ENCODE peak calls at places on chromosomes 3 and 15, in seven cellular contexts. J is posterior cingulate gyrus; K is activated CD8-positive, alpha-beta T cell treated with anti-CD3 and anti-CD28 coated beads, Interleukin-2, amount 10 ng/mL, durations not matched to agents 7 days and 5 days; R is Karpas-422; T is NCI-H1048; B is fibroblast of the aortic adventitia; M is NCI-H146. Z is an unnamed sample.

GRCh38 chr3:29282431-29283296 is 1.8 kb downstream of the RBMS3 start:
- DNase-seq in J (no peak), K (no peak), R (no peak), T (no peak), B (peak), M (no peak), Z (peak)

GRCh38 chr15:78396976-78397375 is 41.0 kb upstream of the IREB2 start:
- DNase-seq in J (no peak), K (no peak), R (no peak), T (no peak), B (peak), M (no peak), Z (peak)

GRCh38 chr3:13015286-13016082 is 57.7 kb downstream of the IQSEC1 start:
- DNase-seq in J (no peak), K (peak), R (no peak), T (no peak), B (no peak), M (peak), Z (no peak)

GRCh38 chr3:52620580-52620979 is 65.1 kb downstream of the PBRM1 start:
- DNase-seq in J (no peak), K (no peak), R (no peak), T (no peak), B (no peak), M (no peak), Z (no peak)

GRCh38 chr3:169362261-169362660 is 301.3 kb downstream of the MECOM start:
- DNase-seq in J (no peak), K (no peak), R (no peak), T (no peak), B (peak), M (no peak), Z (no peak)

GRCh38 chr15:90814193-90814811 is 54.1 kb upstream of the FURIN start:
- DNase-seq in J (peak), K (no peak), R (no peak), T (no peak), B (no peak), M (no peak), Z (no peak)

GRCh38 chr3:143081844-143082778 is 37.5 kb upstream of the CHST2 start:
- DNase-seq in J (no peak), K (no peak), R (peak), T (no peak), B (no peak), M (no peak), Z (no peak)

GRCh38 chr3:43338295-43338694 is 52.0 kb downstream of the SNRK start:
- DNase-seq in J (no peak), K (no peak), R (no peak), T (no peak), B (peak), M (no peak), Z (no peak)

GRCh38 chr3:121883507-121883906 is 10.7 kb upstream of the SLC15A2 start:
- DNase-seq in J (no peak), K (no peak), R (peak), T (no peak), B (peak), M (peak), Z (peak)

GRCh38 chr3:11555823-11556222 is 87.9 kb downstream of the VGLL4 start:
- DNase-seq in J (peak), K (no peak), R (no peak), T (no peak), B (no peak), M (no peak), Z (no peak)

GRCh38 chr15:69576035-69576526 is 123.5 kb downstream of the RPLP1 start:
- DNase-seq in J (peak), K (peak), R (peak), T (peak), B (peak), M (peak), Z (peak)

GRCh38 chr3:184373422-184373821 is 4.6 kb downstream of the THPO start:
- DNase-seq in J (no peak), K (no peak), R (no peak), T (no peak), B (peak), M (no peak), Z (no peak)

Z was measured in fibroblast of gingiva.